ENCODE peak calls at places on chromosomes 11 and 22, in five cellular contexts. I, Y, K, G and W are unnamed samples.

GRCh38 chr11:43880640-43881159 is at the start of gene ALKBH3:
- DNase-seq in K (peak; percentile 89), Y (peak; percentile 89), G (peak; percentile 84), I (peak; percentile 94), W (peak; percentile 84)

GRCh38 chr22:25013634-25014033 is 61.1 kb downstream of the KIAA1671 start:
- DNase-seq in Y (no peak), I (no peak), K (no peak), G (peak; percentile 49), W (no peak)

GRCh38 chr11:122207921-122208764 is 92.1 kb upstream of the BLID start:
- DNase-seq in K (no peak), I (no peak), G (no peak), Y (no peak), W (no peak)

GRCh38 chr11:20015101-20015500 is 145.2 kb downstream of the DBX1 start:
- DNase-seq in G (no peak), Y (no peak), K (no peak), I (no peak), W (no peak)

GRCh38 chr11:113531575-113532451 is 56.6 kb upstream of the DRD2 start:
- DNase-seq in G (no peak), K (no peak), I (no peak), Y (no peak), W (no peak)

GRCh38 chr11:72685560-72686480 is 11.6 kb upstream of the PDE2A start:
- DNase-seq in K (no peak), Y (no peak), I (no peak), G (no peak), W (no peak)

GRCh38 chr11:39641749-39642148 is 1817.7 kb downstream of the LRRC4C start:
- DNase-seq in K (no peak), G (no peak), I (no peak), Y (no peak), W (no peak)

GRCh38 chr22:42285604-42286003 is 15.2 kb upstream of the TCF20 start:
- DNase-seq in Y (no peak), I (no peak), G (no peak), K (no peak), W (no peak)

GRCh38 chr11:1129666-1130160 is 28.0 kb upstream of the MUC5AC start:
- DNase-seq in G (no peak), K (peak; percentile 13), I (no peak), Y (no peak), W (no peak)

GRCh38 chr11:12287009-12287373 is 90.4 kb upstream of the PARVA start:
- DNase-seq in G (peak; percentile 86), K (no peak), I (no peak), Y (no peak), W (no peak)